ENCODE peak calls at places on chromosome 18, in six cellular contexts. V is prostate gland, Z is sigmoid colon, P is spleen, I is Panc1, L is HCT116. C is an unnamed sample.

GRCh38 chr18:2083691-2084090 is 487.6 kb downstream of the METTL4 start:
- DNase-seq in V (no peak), Z (no peak), P (no peak), I (no peak), L (no peak), C (peak; percentile 59)

GRCh38 chr18:63979409-63979908 is 9.6 kb downstream of the SERPINB8 start:
- DNase-seq in V (peak; percentile 65), Z (peak; percentile 69), P (no peak), I (peak; percentile 56), L (peak; percentile 41), C (peak; percentile 87)

GRCh38 chr18:50009772-50010171 is 185.2 kb downstream of the MYO5B start:
- DNase-seq in V (peak; percentile 12), Z (no peak), P (no peak), I (peak; percentile 22), L (peak; percentile 52), C (peak; percentile 74)

GRCh38 chr18:3340015-3340681 is 78.2 kb downstream of the MYL12B start:
- DNase-seq in V (no peak), Z (no peak), P (no peak), I (no peak), L (no peak), C (no peak)

GRCh38 chr18:69686861-69687260 is 260.8 kb downstream of the CD226 start:
- DNase-seq in V (no peak), Z (no peak), P (no peak), I (no peak), L (no peak), C (no peak)

GRCh38 chr18:47935321-47935720 is 4.9 kb upstream of the SMAD2 start:
- DNase-seq in V (no peak), Z (no peak), P (no peak), I (no peak), L (no peak), C (no peak)

GRCh38 chr18:45386256-45386655 is 229.0 kb upstream of the SLC14A2 start:
- DNase-seq in V (no peak), Z (no peak), P (no peak), I (no peak), L (no peak), C (peak; percentile 89)

GRCh38 chr18:67731853-67732252 is 215.3 kb upstream of the DSEL start:
- DNase-seq in V (no peak), Z (no peak), P (no peak), I (peak; percentile 52), L (no peak), C (no peak)

GRCh38 chr18:75235891-75236290 is 25.3 kb downstream of the TSHZ1 start:
- DNase-seq in V (no peak), Z (no peak), P (no peak), I (no peak), L (no peak), C (no peak)

GRCh38 chr18:47184419-47185050 is 8.4 kb upstream of the IER3IP1 start:
- DNase-seq in V (no peak), Z (peak; percentile 65), P (no peak), I (no peak), L (peak; percentile 27), C (peak; percentile 51)

GRCh38 chr18:54284967-54285785 is 15.9 kb downstream of the POLI start:
- DNase-seq in V (no peak), Z (no peak), P (no peak), I (no peak), L (no peak), C (no peak)

GRCh38 chr18:50507120-50507590 is 52.7 kb upstream of the MAPK4 start:
- DNase-seq in V (peak; percentile 29), Z (peak; percentile 72), P (no peak), I (no peak), L (no peak), C (peak; percentile 84)

GRCh38 chr18:35024965-35025364 is 16.2 kb upstream of the MAPRE2 start:
- DNase-seq in V (peak; percentile 34), Z (peak; percentile 96), P (no peak), I (no peak), L (no peak), C (no peak)

GRCh38 chr18:49006641-49007136 is 55.9 kb upstream of the SMAD7 start:
- DNase-seq in V (peak; percentile 42), Z (no peak), P (peak; percentile 40), I (no peak), L (no peak), C (peak; percentile 30)

GRCh38 chr18:6486313-6486712 is 71.6 kb upstream of the L3MBTL4 start:
- DNase-seq in V (no peak), Z (no peak), P (no peak), I (no peak), L (no peak), C (peak; percentile 2)

GRCh38 chr18:48627216-48627615 is 88.4 kb downstream of the CTIF start:
- DNase-seq in V (no peak), Z (no peak), P (no peak), I (no peak), L (peak; percentile 32), C (no peak)

GRCh38 chr18:73684651-73685050 is 463.0 kb downstream of the FBXO15 start:
- DNase-seq in V (no peak), Z (no peak), P (no peak), I (no peak), L (no peak), C (no peak)

GRCh38 chr18:61643884-61644647 is 248.7 kb downstream of the RNF152 start:
- DNase-seq in V (no peak), Z (no peak), P (no peak), I (no peak), L (no peak), C (no peak)

GRCh38 chr18:11246466-11246865 is 97.1 kb upstream of the PIEZO2 start:
- DNase-seq in V (no peak), Z (no peak), P (no peak), I (no peak), L (no peak), C (no peak)

GRCh38 chr18:8424481-8424880 is 184.8 kb upstream of the RAB12 start:
- DNase-seq in V (no peak), Z (no peak), P (no peak), I (no peak), L (no peak), C (no peak)

GRCh38 chr18:63540131-63540530 is 2.0 kb upstream of the SERPINB12 start:
- DNase-seq in V (no peak), Z (no peak), P (no peak), I (no peak), L (no peak), C (peak; percentile 53)

GRCh38 chr18:49865401-49865800 is 52.1 kb upstream of the ACAA2 start:
- DNase-seq in V (peak; percentile 21), Z (no peak), P (no peak), I (no peak), L (no peak), C (no peak)

GRCh38 chr18:46946656-46947282 is 29.4 kb downstream of the KATNAL2 start:
- DNase-seq in V (peak; percentile 28), Z (peak; percentile 81), P (peak; percentile 87), I (no peak), L (no peak), C (peak; percentile 98)

GRCh38 chr18:63970803-63971191 is 916 bp downstream of the SERPINB8 start:
- DNase-seq in V (peak; percentile 35), Z (peak; percentile 69), P (peak; percentile 84), I (no peak), L (no peak), C (peak; percentile 65)

GRCh38 chr18:29361843-29362242 is 1184.9 kb upstream of the CDH2 start:
- DNase-seq in V (no peak), Z (no peak), P (no peak), I (no peak), L (no peak), C (peak; percentile 85)

GRCh38 chr18:25229080-25229479 is 122.9 kb downstream of the ZNF521 start:
- DNase-seq in V (peak; percentile 13), Z (no peak), P (no peak), I (no peak), L (no peak), C (no peak)
- TF ChIP-seq POLR2AphosphoS5 in V (peak; percentile 16), Z (peak; percentile 59), P (no peak), I (no peak), L (no peak), C (no peak)

GRCh38 chr18:10037181-10037580 is 123.4 kb downstream of the VAPA start:
- DNase-seq in V (no peak), Z (no peak), P (peak; percentile 45), I (no peak), L (no peak), C (no peak)

GRCh38 chr18:10038268-10038667 is 124.5 kb downstream of the VAPA start:
- DNase-seq in V (no peak), Z (no peak), P (no peak), I (no peak), L (no peak), C (no peak)

GRCh38 chr18:10033038-10033437 is 119.2 kb downstream of the VAPA start:
- DNase-seq in V (no peak), Z (no peak), P (no peak), I (no peak), L (no peak), C (no peak)

GRCh38 chr18:10035306-10035991 is 121.6 kb downstream of the VAPA start:
- DNase-seq in V (peak; percentile 62), Z (no peak), P (no peak), I (no peak), L (no peak), C (no peak)

DNA sequence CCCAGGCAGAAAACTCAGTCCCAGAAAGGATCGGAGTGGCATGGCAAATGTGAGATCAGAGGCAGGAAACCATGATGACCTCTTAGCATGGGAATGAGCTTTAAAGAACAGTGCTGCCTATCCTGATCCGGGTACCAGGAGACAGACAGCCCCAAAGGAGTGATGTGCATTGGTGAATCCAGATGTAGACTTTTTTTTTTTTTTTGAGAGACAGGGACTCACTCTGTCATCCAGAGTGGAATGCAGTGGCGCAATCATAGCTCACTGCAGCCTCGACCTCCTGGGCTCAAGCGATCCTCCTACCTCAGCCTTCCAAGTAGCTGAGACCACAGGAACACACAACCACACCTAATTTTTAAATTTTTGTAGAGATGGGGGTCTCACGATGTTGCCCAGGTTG is 122.7 kb downstream of the VAPA start:
- DNase-seq in V (no peak), Z (no peak), P (no peak), I (no peak), L (no peak), C (no peak)
- H3K27ac ChIP-seq in V (peak overlapping the region; percentile 12), Z (no peak overlapping the region), P (peak overlapping the region; percentile 21), I (no peak overlapping the region), L (no peak overlapping the region), C (no peak overlapping the region)

GRCh38 chr18:77133920-77134496 is 1.4 kb upstream of the MBP start:
- DNase-seq in V (no peak), Z (peak; percentile 83), P (peak; percentile 89), I (no peak), L (no peak), C (no peak)
- H3K27me3 ChIP-seq in V (no peaks in the 10 kb centered on the region), Z (peaks cover 37% of the 10 kb centered on the region), P (no peaks in the 10 kb centered on the region), I (no peaks in the 10 kb centered on the region), L (no peaks in the 10 kb centered on the region), C (peaks cover 41% of the 10 kb centered on the region)

GRCh38 chr18:23386317-23386716 is 66.8 kb upstream of the RIOK3 start:
- DNase-seq in V (no peak), Z (no peak), P (no peak), I (no peak), L (no peak), C (no peak)
- TF ChIP-seq POLR2AphosphoS5 in V (no peak), Z (no peak), P (no peak), I (no peak), L (no peak), C (no peak)